ENCODE peak calls at places on chromosomes 13 and 19, in ten cellular contexts. E is psoas muscle; R is DND-41; G is neural progenitor cell; C is astrocyte; K is CD8-positive, alpha-beta T cell; L is BE2C; F is esophagus squamous epithelium; D is effector memory CD4-positive, alpha-beta T cell; O is breast epithelium. V is an unnamed sample. For H3K4me1, the result is how much of the 10 kb centered on the place peaks cover.

GRCh38 chr13:93963266-93964131 is 516.0 kb downstream of the DCT start:
- DNase-seq in R (no peak), L (no peak), D (no peak), F (no peak), G (no peak), O (no peak), C (peak), E (no peak), K (no peak), V (no peak)

GRCh38 chr19:3818479-3818878 is 32.3 kb upstream of the MATK start:
- DNase-seq in G (no peak), C (peak), F (no peak), K (peak), O (no peak), E (no peak), L (no peak), R (no peak), D (no peak), V (no peak)

GRCh38 chr19:19227217-19227616 is 15.5 kb downstream of the NCAN start:
- DNase-seq in L (no peak), K (no peak), R (no peak), C (no peak), G (no peak), F (no peak), E (no peak), O (no peak), D (no peak), V (no peak)

GRCh38 chr19:7355151-7355845 is 6.6 kb downstream of the ARHGEF18 start:
- DNase-seq in L (no peak), R (no peak), K (no peak), C (peak), O (no peak), E (no peak), G (no peak), F (no peak), D (no peak), V (no peak)

GRCh38 chr13:109199280-109199679 is 569.9 kb downstream of the MYO16 start:
- DNase-seq in K (no peak), D (no peak), G (no peak), R (no peak), O (no peak), E (no peak), F (no peak), L (no peak), C (no peak), V (no peak)

GRCh38 chr19:2933490-2933910 is 11.3 kb downstream of the ZNF77 start:
- DNase-seq in O (no peak), E (no peak), G (no peak), R (no peak), K (no peak), C (no peak), L (no peak), D (no peak), F (no peak), V (no peak)

GRCh38 chr13:44760434-44760833 is 184.3 kb upstream of the TSC22D1 start:
- DNase-seq in O (no peak), C (no peak), G (no peak), R (no peak), L (no peak), F (no peak), K (no peak), E (no peak), D (no peak), V (peak)

GRCh38 chr19:33402421-33403220 is 29.1 kb downstream of the CEBPG start:
- DNase-seq in E (no peak), F (no peak), O (peak), L (peak), K (no peak), C (no peak), R (no peak), G (no peak), D (no peak), V (peak)

GRCh38 chr13:109773276-109773675 is 13.1 kb downstream of the IRS2 start:
- DNase-seq in G (no peak), C (no peak), O (no peak), L (no peak), R (no peak), F (no peak), D (no peak), E (no peak), K (no peak), V (no peak)

GRCh38 chr19:15268928-15269253 is 36.6 kb upstream of the EPHX3 start:
- DNase-seq in D (no peak), G (no peak), L (no peak), K (no peak), O (no peak), R (no peak), E (no peak), C (no peak), F (no peak), V (no peak)

GRCh38 chr13:43267916-43268315 is 244.5 kb downstream of the DNAJC15 start:
- DNase-seq in E (no peak), L (no peak), C (no peak), F (no peak), G (no peak), D (no peak), K (no peak), O (no peak), R (no peak), V (no peak)

GRCh38 chr19:40613669-40614594 is 12.8 kb downstream of the LTBP4 start:
- DNase-seq in O (peak), C (peak), F (peak), G (peak), R (peak), L (peak), E (peak), K (peak), D (peak), V (no peak)

GRCh38 chr19:30063184-30064020 is 121.4 kb downstream of the URI1 start:
- DNase-seq in E (no peak), L (no peak), O (no peak), R (no peak), K (no peak), D (no peak), F (no peak), G (no peak), C (no peak), V (no peak)

GRCh38 chr13:28218679-28219078 is 80.3 kb downstream of the PAN3 start:
- DNase-seq in K (no peak), O (no peak), E (no peak), D (no peak), G (no peak), R (no peak), C (no peak), F (no peak), L (no peak), V (no peak)

GRCh38 chr19:57320180-57321084 is at the start of gene ZNF543:
- DNase-seq in L (peak), G (peak), E (peak), F (peak), C (peak), D (peak), R (peak), O (peak), K (peak), V (peak)

GRCh38 chr13:111508902-111509509 is 188.6 kb downstream of the TEX29 start:
- DNase-seq in O (no peak), L (no peak), G (no peak), D (no peak), E (no peak), C (no peak), R (no peak), F (no peak), K (no peak), V (no peak)

GRCh38 chr19:13163609-13164364 is 13.6 kb downstream of the IER2 start:
- DNase-seq in D (no peak), K (peak), F (no peak), E (peak), O (peak), G (peak), R (peak), L (peak), C (peak), V (peak)

GRCh38 chr19:38392707-38393308 is 4.3 kb downstream of the SPRED3 start:
- DNase-seq in E (no peak), K (no peak), C (peak), D (no peak), G (no peak), F (no peak), R (no peak), L (no peak), O (no peak), V (no peak)

GRCh38 chr19:38399081-38399480 is 3.8 kb upstream of the FAM98C start:
- DNase-seq in E (no peak), R (no peak), C (no peak), D (no peak), G (no peak), K (no peak), L (no peak), F (no peak), O (no peak), V (no peak)

GRCh38 chr19:38394488-38394887 is 6.0 kb downstream of the SPRED3 start:
- DNase-seq in C (no peak), G (peak), E (no peak), D (peak), K (peak), L (no peak), O (no peak), R (no peak), F (no peak), V (no peak)

GRCh38 chr19:38391911-38392464 is 3.5 kb downstream of the SPRED3 start:
- DNase-seq in F (no peak), O (no peak), E (no peak), D (no peak), L (no peak), C (no peak), G (no peak), R (no peak), K (no peak), V (no peak)

GRCh38 chr19:38395381-38396127 is 7.1 kb downstream of the SPRED3 start:
- DNase-seq in D (no peak), O (no peak), G (peak), K (peak), R (no peak), L (no peak), E (no peak), F (no peak), C (no peak), V (no peak)
- H3K4me3 ChIP-seq in D (peak), O (peak), G (no peak), K (peak), R (no peak), L (no peak), E (no peak), F (peak), C (no peak), V (no peak)

DNA sequence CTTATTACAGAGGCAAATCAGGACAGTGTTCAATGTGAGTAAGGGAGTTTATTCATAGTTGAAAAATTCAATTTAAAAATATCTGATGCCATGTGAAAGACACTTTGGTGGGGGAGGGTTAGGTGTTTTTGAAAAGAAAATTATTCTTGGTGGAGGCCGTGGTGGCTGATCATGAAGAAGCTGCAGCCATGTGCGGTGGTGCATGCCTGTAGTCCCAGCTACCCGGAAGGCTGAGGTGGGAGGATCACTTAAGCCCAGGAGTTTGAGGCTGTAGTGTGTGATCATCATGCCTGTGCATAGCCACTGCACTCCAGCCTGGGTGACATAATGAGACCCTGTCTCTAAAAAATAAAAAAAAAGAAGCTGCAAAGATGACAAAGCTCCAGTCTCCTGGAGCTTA is 28.6 kb downstream of the WDFY2 start:
- DNase-seq in C (no peak), E (no peak), F (no peak), L (no peak), O (no peak), K (no peak), R (no peak), D (no peak), G (no peak), V (no peak)
- H3K4me1 ChIP-seq in C (under half), E (under half), F (under half), L (under half), O (under half), K (under half), R (under half), D (under half), G (under half), V (under half)

GRCh38 chr19:48444933-48445194 is 919 bp upstream of the GRWD1 start:
- DNase-seq in K (no peak), F (no peak), D (no peak), E (no peak), L (no peak), G (no peak), R (no peak), C (no peak), O (no peak), V (no peak)

GRCh38 chr19:48443731-48444128 is 2.1 kb upstream of the GRWD1 start:
- DNase-seq in F (no peak), G (no peak), L (no peak), R (no peak), K (no peak), O (no peak), D (no peak), E (no peak), C (no peak), V (no peak)

GRCh38 chr19:48444129-48444932 is 1.5 kb upstream of the GRWD1 start:
- DNase-seq in L (no peak), O (no peak), D (no peak), K (no peak), C (no peak), R (no peak), F (no peak), E (no peak), G (no peak), V (no peak)

GRCh38 chr19:48442116-48443035 is 3.4 kb upstream of the GRWD1 start:
- DNase-seq in C (no peak), F (no peak), R (no peak), K (no peak), E (no peak), G (no peak), L (no peak), D (no peak), O (no peak), V (no peak)

DNA sequence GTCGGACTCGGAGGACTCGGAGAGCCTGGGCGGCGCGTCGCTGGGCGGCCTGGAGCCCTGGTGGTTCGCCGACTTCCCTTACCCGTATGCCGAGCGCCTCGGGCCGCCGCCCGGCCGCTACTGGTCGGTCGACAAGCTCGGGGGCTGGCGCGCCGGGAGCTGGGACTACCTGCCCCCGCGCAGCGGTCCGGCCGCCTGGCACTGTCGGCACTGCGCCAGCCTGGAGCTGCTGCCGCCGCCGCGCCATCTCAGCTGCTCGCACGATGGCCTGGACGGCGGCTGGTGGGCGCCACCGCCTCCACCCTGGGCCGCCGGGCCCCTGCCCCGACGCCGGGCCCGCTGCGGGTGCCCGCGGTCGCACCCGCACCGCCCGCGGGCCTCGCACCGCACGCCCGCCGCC is 2.5 kb upstream of the GRWD1 start:
- DNase-seq in K (no peak), D (no peak), R (no peak), C (no peak), O (no peak), E (no peak), F (no peak), L (no peak), G (peak), V (no peak)
- H3K4me3 ChIP-seq in K (no peak), D (no peak), R (no peak), C (no peak), O (peak), E (peak), F (peak), L (no peak), G (no peak), V (no peak)

DNA sequence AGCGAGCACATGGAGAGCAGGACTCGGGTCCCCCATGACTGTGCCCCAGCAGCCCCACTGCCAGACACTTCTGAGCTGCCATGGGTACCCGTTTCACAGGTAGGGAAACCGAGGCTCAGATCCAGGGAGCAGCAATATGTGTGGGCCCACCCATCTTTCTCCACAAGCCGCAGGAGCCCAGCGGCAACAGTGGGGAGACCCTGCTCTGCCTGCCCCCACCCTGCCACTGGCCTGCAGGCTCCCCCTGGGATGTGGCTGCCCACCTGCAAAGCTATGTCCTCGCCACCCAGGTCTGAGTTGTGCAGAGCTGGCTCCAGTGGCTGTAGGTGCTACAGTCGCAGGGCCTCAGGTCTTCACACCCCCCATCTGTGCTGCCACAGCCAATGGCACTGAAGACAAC is 50.6 kb upstream of the C1QTNF9B start:
- DNase-seq in K (no peak), C (no peak), D (no peak), G (no peak), E (no peak), R (no peak), L (no peak), O (no peak), F (no peak), V (no peak)
- H3K4me1 ChIP-seq in K (under half), C (under half), D (under half), G (under half), E (under half), R (under half), L (under half), O (under half), F (under half), V (under half)

V was measured in SJCRH30.